ENCODE peak calls at places on chromosome 9, in seven cellular contexts. One of them, this sample, is unnamed.

GRCh38 chr9:1875921-1876448 is 139.2 kb upstream of the SMARCA2 start:
- DNase-seq in dorsolateral prefrontal cortex: no peak
- DNase-seq in mesothelial cell of epicardium: no peak
- DNase-seq in endothelial cell: no peak
- DNase-seq in AG10803: no peak
- DNase-seq in IMR-90: no peak
- DNase-seq in PC-9: no peak
- DNase-seq in this sample: no peak

GRCh38 chr9:137492464-137493162 is 33.5 kb upstream of the NSMF start:
- DNase-seq in IMR-90: no peak
- DNase-seq in PC-9: peak; percentile 53
- DNase-seq in dorsolateral prefrontal cortex: no peak
- DNase-seq in AG10803: no peak
- DNase-seq in endothelial cell: no peak
- DNase-seq in mesothelial cell of epicardium: no peak
- DNase-seq in this sample: no peak

GRCh38 chr9:116070256-116070914 is 83.2 kb upstream of the PAPPA start:
- DNase-seq in endothelial cell: no peak
- DNase-seq in mesothelial cell of epicardium: no peak
- DNase-seq in AG10803: peak; percentile 61
- DNase-seq in IMR-90: peak; percentile 4
- DNase-seq in dorsolateral prefrontal cortex: no peak
- DNase-seq in PC-9: no peak
- DNase-seq in this sample: peak; percentile 43

GRCh38 chr9:123929177-123929869 is 603 bp downstream of the DENND1A start:
- DNase-seq in PC-9: no peak
- DNase-seq in endothelial cell: no peak
- DNase-seq in IMR-90: no peak
- DNase-seq in AG10803: no peak
- DNase-seq in dorsolateral prefrontal cortex: no peak
- DNase-seq in mesothelial cell of epicardium: no peak
- DNase-seq in this sample: no peak

GRCh38 chr9:134724231-134724911 is 82.8 kb downstream of the COL5A1 start:
- DNase-seq in mesothelial cell of epicardium: no peak
- DNase-seq in PC-9: no peak
- DNase-seq in AG10803: peak; percentile 58
- DNase-seq in endothelial cell: no peak
- DNase-seq in dorsolateral prefrontal cortex: no peak
- DNase-seq in IMR-90: peak; percentile 55
- DNase-seq in this sample: peak; percentile 78

GRCh38 chr9:8484563-8484962 is 685.0 kb upstream of the DMAC1 start:
- DNase-seq in AG10803: no peak
- DNase-seq in mesothelial cell of epicardium: no peak
- DNase-seq in dorsolateral prefrontal cortex: no peak
- DNase-seq in PC-9: no peak
- DNase-seq in IMR-90: no peak
- DNase-seq in endothelial cell: no peak
- DNase-seq in this sample: no peak

GRCh38 chr9:91840882-91841281 is 109.1 kb downstream of the ROR2 start:
- DNase-seq in dorsolateral prefrontal cortex: no peak
- DNase-seq in AG10803: no peak
- DNase-seq in PC-9: no peak
- DNase-seq in IMR-90: no peak
- DNase-seq in mesothelial cell of epicardium: no peak
- DNase-seq in endothelial cell: no peak
- DNase-seq in this sample: no peak

GRCh38 chr9:69324549-69325401 is at the start of gene ENTREP1:
- DNase-seq in endothelial cell: peak; percentile 61
- DNase-seq in PC-9: peak; percentile 61
- DNase-seq in IMR-90: no peak
- DNase-seq in dorsolateral prefrontal cortex: no peak
- DNase-seq in mesothelial cell of epicardium: peak; percentile 57
- DNase-seq in AG10803: peak; percentile 15
- DNase-seq in this sample: peak; percentile 10

GRCh38 chr9:113488490-113488889 is 25.0 kb downstream of the RGS3 start:
- DNase-seq in IMR-90: peak; percentile 30
- DNase-seq in dorsolateral prefrontal cortex: no peak
- DNase-seq in mesothelial cell of epicardium: no peak
- DNase-seq in AG10803: peak; percentile 25
- DNase-seq in PC-9: no peak
- DNase-seq in endothelial cell: no peak
- DNase-seq in this sample: peak; percentile 40

GRCh38 chr9:136621019-136621733 is 41.5 kb upstream of the EGFL7 start:
- DNase-seq in AG10803: no peak
- DNase-seq in PC-9: no peak
- DNase-seq in dorsolateral prefrontal cortex: no peak
- DNase-seq in mesothelial cell of epicardium: no peak
- DNase-seq in IMR-90: no peak
- DNase-seq in endothelial cell: no peak
- DNase-seq in this sample: no peak

GRCh38 chr9:136578915-136579637 is 33.2 kb upstream of the NOTCH1 start:
- DNase-seq in IMR-90: no peak
- DNase-seq in dorsolateral prefrontal cortex: no peak
- DNase-seq in mesothelial cell of epicardium: no peak
- DNase-seq in AG10803: no peak
- DNase-seq in PC-9: no peak
- DNase-seq in endothelial cell: no peak
- DNase-seq in this sample: no peak

GRCh38 chr9:83583151-83584014 is 39.6 kb upstream of the IDNK start:
- DNase-seq in mesothelial cell of epicardium: peak; percentile 58
- DNase-seq in AG10803: peak; percentile 66
- DNase-seq in endothelial cell: peak; percentile 65
- DNase-seq in IMR-90: peak; percentile 59
- DNase-seq in PC-9: no peak
- DNase-seq in dorsolateral prefrontal cortex: no peak
- DNase-seq in this sample: peak; percentile 67

GRCh38 chr9:133063159-133063499 is 1.3 kb downstream of the CEL start:
- DNase-seq in AG10803: no peak
- DNase-seq in dorsolateral prefrontal cortex: no peak
- DNase-seq in mesothelial cell of epicardium: no peak
- DNase-seq in PC-9: no peak
- DNase-seq in endothelial cell: no peak
- DNase-seq in IMR-90: no peak
- DNase-seq in this sample: no peak

GRCh38 chr9:134061019-134061687 is 6.7 kb downstream of the BRD3 start:
- DNase-seq in IMR-90: no peak
- DNase-seq in PC-9: no peak
- DNase-seq in AG10803: no peak
- DNase-seq in mesothelial cell of epicardium: peak; percentile 35
- DNase-seq in dorsolateral prefrontal cortex: no peak
- DNase-seq in endothelial cell: no peak
- DNase-seq in this sample: no peak

GRCh38 chr9:14452539-14452938 is 138.6 kb upstream of the NFIB start:
- DNase-seq in dorsolateral prefrontal cortex: no peak
- DNase-seq in IMR-90: no peak
- DNase-seq in endothelial cell: no peak
- DNase-seq in PC-9: no peak
- DNase-seq in mesothelial cell of epicardium: no peak
- DNase-seq in AG10803: no peak
- DNase-seq in this sample: no peak

GRCh38 chr9:14455243-14455642 is 141.3 kb upstream of the NFIB start:
- DNase-seq in endothelial cell: no peak
- DNase-seq in dorsolateral prefrontal cortex: no peak
- DNase-seq in IMR-90: no peak
- DNase-seq in AG10803: no peak
- DNase-seq in mesothelial cell of epicardium: no peak
- DNase-seq in PC-9: no peak
- DNase-seq in this sample: no peak

GRCh38 chr9:14447103-14447502 is 133.2 kb upstream of the NFIB start:
- DNase-seq in IMR-90: no peak
- DNase-seq in mesothelial cell of epicardium: no peak
- DNase-seq in PC-9: no peak
- DNase-seq in AG10803: no peak
- DNase-seq in endothelial cell: no peak
- DNase-seq in dorsolateral prefrontal cortex: no peak
- DNase-seq in this sample: no peak

GRCh38 chr9:14451949-14452348 is 138.0 kb upstream of the NFIB start:
- DNase-seq in endothelial cell: no peak
- DNase-seq in PC-9: no peak
- DNase-seq in IMR-90: no peak
- DNase-seq in dorsolateral prefrontal cortex: no peak
- DNase-seq in AG10803: no peak
- DNase-seq in mesothelial cell of epicardium: no peak
- DNase-seq in this sample: no peak
- TF ChIP-seq CTCF in endothelial cell: no peak
- TF ChIP-seq CTCF in PC-9: no peak
- TF ChIP-seq CTCF in IMR-90: no peak
- TF ChIP-seq CTCF in dorsolateral prefrontal cortex: no peak
- TF ChIP-seq CTCF in AG10803: no peak
- TF ChIP-seq CTCF in mesothelial cell of epicardium: no peak
- TF ChIP-seq CTCF in this sample: no peak

GRCh38 chr9:18017136-18017535 is 438.3 kb downstream of the SH3GL2 start:
- DNase-seq in PC-9: no peak
- DNase-seq in mesothelial cell of epicardium: no peak
- DNase-seq in AG10803: no peak
- DNase-seq in dorsolateral prefrontal cortex: no peak
- DNase-seq in endothelial cell: no peak
- DNase-seq in IMR-90: no peak
- DNase-seq in this sample: no peak
- TF ChIP-seq CTCF in PC-9: no peak
- TF ChIP-seq CTCF in mesothelial cell of epicardium: no peak
- TF ChIP-seq CTCF in AG10803: no peak
- TF ChIP-seq CTCF in dorsolateral prefrontal cortex: no peak
- TF ChIP-seq CTCF in endothelial cell: no peak
- TF ChIP-seq CTCF in IMR-90: no peak
- TF ChIP-seq CTCF in this sample: no peak

DNA sequence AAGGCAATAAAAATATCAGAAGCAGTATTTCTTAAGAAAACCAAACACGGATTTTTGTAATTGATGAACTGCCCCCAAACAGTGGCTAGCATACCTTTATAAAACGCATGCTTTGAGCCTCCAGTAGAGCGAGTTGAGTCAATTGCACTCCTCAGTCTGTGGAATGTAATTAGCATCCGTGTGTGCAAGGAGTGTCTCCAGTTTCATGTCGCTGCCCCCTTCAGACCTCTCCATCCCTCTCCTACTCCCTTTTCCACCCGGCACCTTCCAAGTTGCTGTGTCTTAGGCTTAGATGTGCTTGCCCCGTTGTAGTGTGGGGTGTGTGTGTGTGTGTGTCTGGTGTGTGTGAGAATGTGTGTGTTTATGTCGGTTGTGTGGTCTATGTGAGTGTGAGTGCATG is 58.1 kb upstream of the CKS2 start:
- DNase-seq in endothelial cell: no peak
- DNase-seq in dorsolateral prefrontal cortex: no peak
- DNase-seq in mesothelial cell of epicardium: no peak
- DNase-seq in IMR-90: no peak
- DNase-seq in AG10803: peak; percentile 37
- DNase-seq in PC-9: no peak
- DNase-seq in this sample: no peak
- TF ChIP-seq CTCF in endothelial cell: no peak
- TF ChIP-seq CTCF in dorsolateral prefrontal cortex: no peak
- TF ChIP-seq CTCF in mesothelial cell of epicardium: no peak
- TF ChIP-seq CTCF in IMR-90: no peak
- TF ChIP-seq CTCF in AG10803: no peak
- TF ChIP-seq CTCF in PC-9: no peak
- TF ChIP-seq CTCF in this sample: no peak

GRCh38 chr9:120612218-120612617 is 32.3 kb upstream of the CDK5RAP2 start:
- DNase-seq in mesothelial cell of epicardium: no peak
- DNase-seq in endothelial cell: no peak
- DNase-seq in AG10803: no peak
- DNase-seq in IMR-90: peak; percentile 4
- DNase-seq in dorsolateral prefrontal cortex: no peak
- DNase-seq in PC-9: no peak
- DNase-seq in this sample: no peak
- TF ChIP-seq CTCF in mesothelial cell of epicardium: no peak
- TF ChIP-seq CTCF in endothelial cell: no peak
- TF ChIP-seq CTCF in AG10803: peak; percentile 20
- TF ChIP-seq CTCF in IMR-90: peak; percentile 26
- TF ChIP-seq CTCF in dorsolateral prefrontal cortex: peak; percentile 66
- TF ChIP-seq CTCF in PC-9: peak; percentile 45
- TF ChIP-seq CTCF in this sample: peak; percentile 30

GRCh38 chr9:3576358-3576757 is 50.6 kb upstream of the RFX3 start:
- DNase-seq in dorsolateral prefrontal cortex: no peak
- DNase-seq in PC-9: no peak
- DNase-seq in endothelial cell: no peak
- DNase-seq in mesothelial cell of epicardium: no peak
- DNase-seq in IMR-90: no peak
- DNase-seq in AG10803: no peak
- DNase-seq in this sample: no peak
- TF ChIP-seq CTCF in dorsolateral prefrontal cortex: no peak
- TF ChIP-seq CTCF in PC-9: no peak
- TF ChIP-seq CTCF in endothelial cell: no peak
- TF ChIP-seq CTCF in mesothelial cell of epicardium: no peak
- TF ChIP-seq CTCF in IMR-90: no peak
- TF ChIP-seq CTCF in AG10803: no peak
- TF ChIP-seq CTCF in this sample: no peak